ENCODE peak calls at places on chromosomes 1 and 21, in four cellular contexts. D, N, R and C are unnamed samples.

GRCh38 chr21:34313116-34313515 is 50.7 kb upstream of the KCNE2 start:
- DNase-seq in N (no peak), D (no peak), R (no peak), C (no peak)

GRCh38 chr1:8004803-8005573 is 21.1 kb downstream of the ERRFI1 start:
- DNase-seq in D (peak), N (no peak), R (peak), C (no peak)

GRCh38 chr1:30759718-30760281 is 2.2 kb upstream of the LAPTM5 start:
- DNase-seq in R (no peak), N (no peak), D (no peak), C (no peak)

GRCh38 chr1:6088956-6089355 is 43.3 kb downstream of the KCNAB2 start:
- DNase-seq in D (no peak), N (no peak), R (no peak), C (no peak)

GRCh38 chr1:26016258-26016943 is 5.2 kb upstream of the EXTL1 start:
- DNase-seq in D (no peak), N (no peak), R (no peak), C (no peak)

GRCh38 chr21:15617968-15618367 is 111.8 kb upstream of the USP25 start:
- DNase-seq in N (no peak), D (no peak), R (no peak), C (no peak)

GRCh38 chr1:152110860-152111514 is 4.3 kb downstream of the TCHH start:
- DNase-seq in R (no peak), N (peak), D (no peak), C (peak)

GRCh38 chr1:166703141-166703540 is 136.1 kb upstream of the POGK start:
- DNase-seq in D (peak), R (no peak), N (no peak), C (no peak)

GRCh38 chr1:204408074-204408507 is 3.5 kb downstream of the PPP1R15B start:
- DNase-seq in D (peak), R (no peak), N (no peak), C (no peak)

GRCh38 chr1:230713915-230714764 is at the start of gene AGT:
- DNase-seq in D (no peak), R (peak), N (no peak), C (no peak)

GRCh38 chr21:17981060-17981459 is 161.9 kb upstream of the C21orf91 start:
- DNase-seq in N (no peak), D (no peak), R (no peak), C (no peak)

GRCh38 chr1:71770121-71770520 is 512.2 kb downstream of the NEGR1 start:
- DNase-seq in R (no peak), N (no peak), D (no peak), C (no peak)

GRCh38 chr1:159208460-159208825 is 3.8 kb downstream of the ACKR1 start:
- DNase-seq in D (no peak), R (no peak), N (peak), C (no peak)

GRCh38 chr1:241706257-241706656 is 54.2 kb downstream of the WDR64 start:
- DNase-seq in D (peak), R (no peak), N (no peak), C (no peak)

GRCh38 chr1:169795687-169796086 is 980 bp upstream of the METTL18 start:
- DNase-seq in N (no peak), D (peak), R (no peak), C (no peak)

GRCh38 chr1:46585312-46585711 is 18.8 kb downstream of the MKNK1 start:
- DNase-seq in D (no peak), N (no peak), R (no peak), C (no peak)

GRCh38 chr1:117828206-117828605 is 101.2 kb downstream of the GDAP2 start:
- DNase-seq in D (no peak), R (no peak), N (no peak), C (no peak)

GRCh38 chr1:244970236-244970652 is 105.9 kb upstream of the HNRNPU start:
- DNase-seq in D (peak), R (peak), N (peak), C (peak)

GRCh38 chr21:25709684-25710265 is 24.9 kb downstream of the ATP5PF start:
- DNase-seq in R (no peak), D (peak), N (peak), C (no peak)

GRCh38 chr1:1605724-1606123 is 5.8 kb upstream of the FNDC10 start:
- DNase-seq in N (no peak), R (no peak), D (no peak), C (no peak)

GRCh38 chr1:228344631-228345072 is 62.0 kb downstream of the TRIM11 start:
- DNase-seq in N (no peak), R (no peak), D (no peak), C (no peak)

GRCh38 chr1:183234660-183235476 is 48.8 kb downstream of the LAMC2 start:
- DNase-seq in R (peak), N (peak), D (peak), C (peak)

GRCh38 chr1:183230403-183230802 is 44.3 kb downstream of the LAMC2 start:
- DNase-seq in D (no peak), N (no peak), R (no peak), C (no peak)

GRCh38 chr1:183231545-183231944 is 45.5 kb downstream of the LAMC2 start:
- DNase-seq in D (no peak), R (peak), N (no peak), C (no peak)

GRCh38 chr1:183235503-183235902 is 49.4 kb downstream of the LAMC2 start:
- DNase-seq in N (no peak), R (no peak), D (no peak), C (peak)

GRCh38 chr1:183233113-183233512 is 47.0 kb downstream of the LAMC2 start:
- DNase-seq in N (no peak), D (no peak), R (no peak), C (no peak)
- TF ChIP-seq ELF4 in N (no peak), D (no peak), R (no peak), C (no peak)

GRCh38 chr1:226135059-226135651 is 51.4 kb downstream of the ACBD3 start:
- DNase-seq in R (peak), D (no peak), N (no peak), C (no peak)

GRCh38 chr1:226134170-226135058 is 52.1 kb downstream of the ACBD3 start:
- DNase-seq in D (no peak), N (no peak), R (no peak), C (no peak)

GRCh38 chr1:226131639-226132038 is 54.9 kb downstream of the ACBD3 start:
- DNase-seq in D (peak), R (no peak), N (no peak), C (no peak)

GRCh38 chr1:226133504-226134123 is 52.9 kb downstream of the ACBD3 start:
- DNase-seq in D (no peak), N (no peak), R (no peak), C (no peak)

DNA sequence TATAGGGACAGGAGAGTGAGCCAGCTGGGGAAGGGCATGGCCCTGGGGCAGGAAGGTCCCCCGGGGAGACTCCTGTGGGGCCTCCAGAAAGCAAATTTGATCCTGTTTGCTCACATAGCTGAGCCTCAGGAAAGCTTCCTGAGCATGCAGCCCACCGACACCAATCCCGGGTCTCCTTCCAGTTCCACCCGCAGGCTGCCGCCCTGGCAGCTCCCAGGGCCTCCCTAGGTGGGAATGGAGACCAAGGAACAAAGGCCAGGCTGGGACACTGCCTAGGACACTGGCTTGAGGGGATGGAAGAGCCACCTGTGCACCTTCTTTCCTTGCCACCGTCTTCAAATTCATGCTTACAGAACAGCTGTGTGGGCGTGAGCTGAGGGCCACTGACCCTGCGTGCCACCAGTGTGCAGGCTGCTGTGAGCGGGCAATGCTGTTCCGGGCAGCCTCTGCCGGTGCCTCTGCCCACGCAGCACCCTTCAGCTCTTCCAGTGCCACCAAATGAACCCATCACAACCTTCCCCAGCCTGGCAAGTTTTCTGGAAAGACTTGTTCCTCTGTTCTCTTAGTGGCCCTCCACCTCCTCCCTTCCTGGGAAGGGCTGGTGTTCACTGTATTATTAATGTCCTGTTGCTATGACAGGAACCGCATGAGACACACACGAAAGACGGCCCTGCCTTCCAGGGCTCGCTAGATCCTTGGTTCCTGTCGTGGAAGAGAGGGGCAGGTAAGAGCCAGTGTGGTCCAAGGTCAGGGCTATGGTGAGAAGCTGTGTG is 53.6 kb downstream of the ACBD3 start:
- DNase-seq in N (no peak), D (no peak), R (no peak), C (no peak)
- TF ChIP-seq ELF4 in N (no peak), D (no peak), R (no peak), C (no peak)

DNA sequence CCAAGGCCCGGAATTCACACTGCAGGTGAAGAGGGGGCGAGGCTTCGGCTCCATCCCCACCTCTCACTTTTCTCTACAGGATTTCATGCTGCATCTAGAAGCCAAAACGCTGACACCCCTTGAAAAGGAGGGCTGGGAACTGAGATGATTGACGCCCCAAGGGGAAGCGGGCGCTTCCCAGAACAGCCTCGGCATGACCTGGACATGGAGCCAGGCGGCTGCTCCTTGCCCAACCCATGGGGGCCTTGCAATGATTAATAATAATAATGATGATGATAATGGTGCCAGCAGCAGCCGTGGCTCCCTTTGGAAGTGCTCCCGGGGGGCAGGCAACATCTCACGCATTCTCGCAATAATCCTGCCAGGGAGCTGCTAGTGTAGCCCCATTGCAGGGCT is 78.3 kb downstream of the RAP1GAP start:
- DNase-seq in D (no peak), N (no peak), R (no peak), C (no peak)
- TF ChIP-seq ELF4 in D (no peak), N (no peak), R (no peak), C (no peak)

GRCh38 chr1:45490121-45490622 is 791 bp downstream of the TESK2 start:
- DNase-seq in N (no peak), R (no peak), D (no peak), C (no peak)
- TF ChIP-seq ELF4 in N (no peak), R (no peak), D (no peak), C (no peak)

DNA sequence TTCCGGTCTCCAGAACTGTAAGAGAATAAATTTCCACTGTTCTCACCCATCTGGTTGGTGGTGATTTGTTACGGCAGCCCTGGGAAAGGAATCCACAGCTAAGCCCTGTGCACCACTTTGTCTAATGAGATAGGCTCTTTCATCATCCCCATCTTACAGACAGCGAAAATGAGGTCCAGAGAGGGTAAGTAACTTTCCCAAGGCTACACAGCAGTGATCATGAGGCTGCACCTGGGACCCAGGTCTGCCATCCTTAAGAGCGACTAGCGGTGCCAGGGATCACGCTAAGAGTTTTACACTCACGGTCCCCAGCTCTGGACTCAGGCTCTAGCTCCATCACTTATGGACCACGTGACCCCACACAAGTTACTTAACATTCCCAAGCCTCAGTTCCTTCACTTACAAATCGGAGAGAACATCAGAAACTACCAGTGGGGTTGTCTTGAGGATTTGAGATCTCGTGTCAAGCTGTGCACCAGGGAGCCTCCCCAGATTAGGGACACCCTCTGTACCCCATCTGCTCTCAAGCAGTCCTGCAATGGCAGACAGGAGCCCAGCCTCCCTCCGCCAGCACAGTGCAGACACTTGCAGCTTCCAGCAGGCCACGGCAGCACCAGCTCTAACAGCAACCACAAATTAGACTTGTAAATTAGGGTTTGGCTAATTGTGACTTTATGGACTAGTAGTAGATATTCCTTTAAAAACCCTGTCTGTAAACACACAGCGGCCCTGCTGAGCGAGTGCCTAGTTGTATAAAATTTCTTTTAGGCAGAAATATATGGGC is 87.3 kb downstream of the DISP3 start:
- DNase-seq in N (no peak), D (no peak), R (no peak), C (no peak)
- TF ChIP-seq ELF4 in N (no peak), D (no peak), R (no peak), C (no peak)

DNA sequence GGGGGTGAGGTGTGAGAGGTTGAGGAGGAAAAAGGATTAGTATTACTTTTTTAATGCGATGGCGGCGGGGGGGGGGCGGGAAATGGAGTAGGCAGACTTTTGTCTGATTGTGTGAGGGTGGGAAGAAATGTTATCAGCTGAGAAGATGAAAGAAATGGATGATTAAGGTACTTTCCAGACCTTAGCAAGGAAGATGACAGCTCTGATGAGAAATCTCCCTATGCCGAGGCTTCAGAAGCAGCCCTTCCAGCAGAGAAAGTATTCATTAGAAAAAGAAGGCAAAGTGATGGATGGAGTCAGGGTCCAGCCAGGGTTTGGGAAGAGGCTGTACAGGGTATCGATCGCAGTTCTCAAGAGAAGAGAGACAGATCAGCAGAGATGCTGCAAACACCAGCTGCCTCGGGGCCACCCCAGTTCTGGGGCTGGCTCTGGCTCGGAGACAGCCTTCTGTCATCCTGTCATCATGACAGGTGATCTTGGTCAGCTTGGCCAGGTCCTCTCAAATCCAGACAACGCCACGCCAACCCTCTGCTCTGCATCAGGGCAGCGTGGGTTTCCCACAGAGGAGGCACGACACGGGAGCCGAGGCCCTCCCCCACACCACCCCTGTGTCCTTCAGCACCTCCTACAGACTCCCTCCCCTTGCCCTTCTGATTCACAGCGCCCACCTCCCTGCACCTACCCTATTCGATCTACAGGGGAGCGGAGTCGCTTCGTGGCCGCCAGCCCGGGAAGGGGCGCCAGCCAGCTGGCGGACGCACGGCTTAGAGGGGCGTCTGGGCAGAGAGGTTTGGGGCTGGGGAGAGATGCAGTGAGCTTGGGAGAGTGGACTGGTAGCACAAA is 688 bp upstream of the ATXN7L2 start:
- DNase-seq in N (peak), D (peak), R (no peak), C (peak)
- TF ChIP-seq ELF4 in N (no peak), D (no peak), R (no peak), C (no peak)